ENCODE peak calls at places on chromosome 5, in four cellular contexts. One of them, this sample, is unnamed.

GRCh38 chr5:132466453-132467291 is 23.9 kb downstream of the IRF1 start:
- DNase-seq in NCI-H510A treated with DMSO at 0.1 percent for 48 hours: no peak
- DNase-seq in sigmoid colon: peak
- DNase-seq in HuH-7: no peak
- DNase-seq in this sample: no peak

GRCh38 chr5:124819201-124819600 is 72.8 kb upstream of the ZNF608 start:
- DNase-seq in HuH-7: no peak
- DNase-seq in NCI-H510A treated with DMSO at 0.1 percent for 48 hours: no peak
- DNase-seq in sigmoid colon: no peak
- DNase-seq in this sample: no peak

GRCh38 chr5:75051217-75051751 is 1.1 kb downstream of the GCNT4 start:
- DNase-seq in sigmoid colon: no peak
- DNase-seq in NCI-H510A treated with DMSO at 0.1 percent for 48 hours: no peak
- DNase-seq in HuH-7: peak
- DNase-seq in this sample: no peak

GRCh38 chr5:167835146-167835545 is 456.3 kb upstream of the WWC1 start:
- DNase-seq in HuH-7: no peak
- DNase-seq in NCI-H510A treated with DMSO at 0.1 percent for 48 hours: no peak
- DNase-seq in sigmoid colon: no peak
- DNase-seq in this sample: no peak

GRCh38 chr5:147671365-147671764 is 111.2 kb downstream of the JAKMIP2 start:
- DNase-seq in NCI-H510A treated with DMSO at 0.1 percent for 48 hours: no peak
- DNase-seq in HuH-7: peak
- DNase-seq in sigmoid colon: no peak
- DNase-seq in this sample: no peak

GRCh38 chr5:75265731-75266130 is 29.1 kb upstream of the ANKRD31 start:
- DNase-seq in HuH-7: peak
- DNase-seq in sigmoid colon: no peak
- DNase-seq in NCI-H510A treated with DMSO at 0.1 percent for 48 hours: no peak
- DNase-seq in this sample: no peak

GRCh38 chr5:160311491-160312138 is 749 bp downstream of the CCNJL start:
- DNase-seq in sigmoid colon: no peak
- DNase-seq in HuH-7: peak
- DNase-seq in NCI-H510A treated with DMSO at 0.1 percent for 48 hours: no peak
- DNase-seq in this sample: no peak

GRCh38 chr5:127878174-127878750 is 175.1 kb downstream of the CCDC192 start:
- DNase-seq in sigmoid colon: no peak
- DNase-seq in NCI-H510A treated with DMSO at 0.1 percent for 48 hours: peak
- DNase-seq in HuH-7: peak
- DNase-seq in this sample: no peak

GRCh38 chr5:157554180-157555030 is 21.2 kb downstream of the ADAM19 start:
- DNase-seq in NCI-H510A treated with DMSO at 0.1 percent for 48 hours: no peak
- DNase-seq in sigmoid colon: no peak
- DNase-seq in HuH-7: no peak
- DNase-seq in this sample: no peak

GRCh38 chr5:138179277-138179857 is 455 bp downstream of the KIF20A start:
- DNase-seq in sigmoid colon: no peak
- DNase-seq in NCI-H510A treated with DMSO at 0.1 percent for 48 hours: no peak
- DNase-seq in HuH-7: no peak
- DNase-seq in this sample: no peak

GRCh38 chr5:17813214-17813613 is 179.0 kb downstream of the TAF11L14 start:
- DNase-seq in sigmoid colon: no peak
- DNase-seq in NCI-H510A treated with DMSO at 0.1 percent for 48 hours: no peak
- DNase-seq in HuH-7: no peak
- DNase-seq in this sample: no peak

GRCh38 chr5:143083006-143083405 is 312.8 kb downstream of the ARHGAP26 start:
- DNase-seq in NCI-H510A treated with DMSO at 0.1 percent for 48 hours: no peak
- DNase-seq in sigmoid colon: no peak
- DNase-seq in HuH-7: no peak
- DNase-seq in this sample: no peak

GRCh38 chr5:77210091-77211012 is at the start of gene PDE8B:
- DNase-seq in sigmoid colon: no peak
- DNase-seq in NCI-H510A treated with DMSO at 0.1 percent for 48 hours: no peak
- DNase-seq in HuH-7: no peak
- DNase-seq in this sample: no peak

GRCh38 chr5:138544171-138545134 is 1.4 kb upstream of the ETF1 start:
- DNase-seq in HuH-7: no peak
- DNase-seq in NCI-H510A treated with DMSO at 0.1 percent for 48 hours: no peak
- DNase-seq in sigmoid colon: peak
- DNase-seq in this sample: no peak

GRCh38 chr5:102668220-102668930 is 86.7 kb upstream of the PAM start:
- DNase-seq in sigmoid colon: no peak
- DNase-seq in HuH-7: no peak
- DNase-seq in NCI-H510A treated with DMSO at 0.1 percent for 48 hours: peak
- DNase-seq in this sample: peak

GRCh38 chr5:8457187-8458037 is 588.5 kb downstream of the MTRR start:
- DNase-seq in NCI-H510A treated with DMSO at 0.1 percent for 48 hours: peak
- DNase-seq in HuH-7: peak
- DNase-seq in sigmoid colon: peak
- DNase-seq in this sample: peak

GRCh38 chr5:66923922-66924321 is 272.7 kb downstream of the CD180 start:
- DNase-seq in NCI-H510A treated with DMSO at 0.1 percent for 48 hours: no peak
- DNase-seq in HuH-7: no peak
- DNase-seq in sigmoid colon: no peak
- DNase-seq in this sample: no peak

GRCh38 chr5:119368238-119368630 is 12.4 kb downstream of the TNFAIP8 start:
- DNase-seq in NCI-H510A treated with DMSO at 0.1 percent for 48 hours: no peak
- DNase-seq in sigmoid colon: no peak
- DNase-seq in HuH-7: no peak
- DNase-seq in this sample: no peak

GRCh38 chr5:6504677-6505414 is 56.2 kb downstream of the UBE2QL1 start:
- DNase-seq in NCI-H510A treated with DMSO at 0.1 percent for 48 hours: peak
- DNase-seq in sigmoid colon: no peak
- DNase-seq in HuH-7: no peak
- DNase-seq in this sample: no peak

GRCh38 chr5:116046823-116047222 is 14.6 kb downstream of the ARL14EPL start:
- DNase-seq in sigmoid colon: no peak
- DNase-seq in NCI-H510A treated with DMSO at 0.1 percent for 48 hours: no peak
- DNase-seq in HuH-7: no peak
- DNase-seq in this sample: no peak

GRCh38 chr5:132257131-132258101 is at the start of gene PDLIM4:
- DNase-seq in HuH-7: no peak
- DNase-seq in sigmoid colon: peak
- DNase-seq in NCI-H510A treated with DMSO at 0.1 percent for 48 hours: no peak
- DNase-seq in this sample: no peak

GRCh38 chr5:115558388-115558956 is 13.9 kb upstream of the FEM1C start:
- DNase-seq in sigmoid colon: no peak
- DNase-seq in NCI-H510A treated with DMSO at 0.1 percent for 48 hours: no peak
- DNase-seq in HuH-7: no peak
- DNase-seq in this sample: peak

GRCh38 chr5:13218518-13218917 is 726.0 kb downstream of the DNAH5 start:
- DNase-seq in NCI-H510A treated with DMSO at 0.1 percent for 48 hours: no peak
- DNase-seq in sigmoid colon: no peak
- DNase-seq in HuH-7: peak
- DNase-seq in this sample: no peak

GRCh38 chr5:172985596-172985995 is 2.0 kb downstream of the ATP6V0E1 start:
- DNase-seq in NCI-H510A treated with DMSO at 0.1 percent for 48 hours: no peak
- DNase-seq in HuH-7: no peak
- DNase-seq in sigmoid colon: no peak
- DNase-seq in this sample: no peak

GRCh38 chr5:81755320-81755719 is 4.4 kb upstream of the SSBP2 start:
- DNase-seq in NCI-H510A treated with DMSO at 0.1 percent for 48 hours: no peak
- DNase-seq in HuH-7: peak
- DNase-seq in sigmoid colon: peak
- DNase-seq in this sample: peak

GRCh38 chr5:140554454-140554853 is 2.8 kb downstream of the SRA1 start:
- DNase-seq in NCI-H510A treated with DMSO at 0.1 percent for 48 hours: no peak
- DNase-seq in HuH-7: no peak
- DNase-seq in sigmoid colon: no peak
- DNase-seq in this sample: no peak

GRCh38 chr5:96629774-96630173 is 32.4 kb upstream of the CAST start:
- DNase-seq in NCI-H510A treated with DMSO at 0.1 percent for 48 hours: peak
- DNase-seq in sigmoid colon: no peak
- DNase-seq in HuH-7: no peak
- DNase-seq in this sample: peak

GRCh38 chr5:95927927-95928723 is 33.5 kb downstream of the ELL2 start:
- DNase-seq in HuH-7: no peak
- DNase-seq in NCI-H510A treated with DMSO at 0.1 percent for 48 hours: no peak
- DNase-seq in sigmoid colon: no peak
- DNase-seq in this sample: no peak

GRCh38 chr5:1156033-1156753 is 44.3 kb upstream of the SLC12A7 start:
- DNase-seq in sigmoid colon: no peak
- DNase-seq in HuH-7: no peak
- DNase-seq in NCI-H510A treated with DMSO at 0.1 percent for 48 hours: no peak
- DNase-seq in this sample: no peak

GRCh38 chr5:58127486-58128220 is 332.2 kb downstream of the PLK2 start:
- DNase-seq in HuH-7: no peak
- DNase-seq in NCI-H510A treated with DMSO at 0.1 percent for 48 hours: no peak
- DNase-seq in sigmoid colon: no peak
- DNase-seq in this sample: peak

GRCh38 chr5:18465833-18466681 is 831.8 kb downstream of the TAF11L14 start:
- DNase-seq in NCI-H510A treated with DMSO at 0.1 percent for 48 hours: peak
- DNase-seq in HuH-7: peak
- DNase-seq in sigmoid colon: no peak
- DNase-seq in this sample: peak

This sample was measured in LNCaP clone FGC.